ENCODE peak calls at places on chromosomes 11 and 22, in five cellular contexts. T is Peyer's patch, G is heart left ventricle, S is lung, K is thoracic aorta. C is an unnamed sample.
A peak's percentile ranks its signal among the peaks of the same experiment; 100 is the strongest.

GRCh38 chr11:134349802-134350355 is 18.1 kb downstream of the GLB1L2 start:
- DNase-seq in S (no peak), T (no peak), G (no peak), K (no peak), C (no peak)

GRCh38 chr11:122874991-122875390 is 7.6 kb upstream of the JHY start:
- DNase-seq in S (no peak), G (no peak), K (no peak), T (no peak), C (no peak)

GRCh38 chr11:27718346-27718852 is 18.1 kb upstream of the BDNF start:
- DNase-seq in T (no peak), G (no peak), S (no peak), K (no peak), C (no peak)

GRCh38 chr22:39960791-39961746 is 872 bp downstream of the TMA7B start:
- DNase-seq in K (no peak), G (no peak), S (peak; percentile 42), T (no peak), C (peak; percentile 64)

GRCh38 chr11:131866535-131867400 is 496.4 kb downstream of the NTM start:
- DNase-seq in T (no peak), G (no peak), K (no peak), S (no peak), C (no peak)

GRCh38 chr11:37364246-37364839 is 766.3 kb upstream of the RAG2 start:
- DNase-seq in S (no peak), K (no peak), G (no peak), T (no peak), C (no peak)

GRCh38 chr22:50674606-50675552 is 2.3 kb downstream of the SHANK3 start:
- DNase-seq in G (no peak), T (peak; percentile 74), S (peak; percentile 63), K (no peak), C (peak; percentile 64)

GRCh38 chr22:24758164-24758799 is 16.2 kb downstream of the PIWIL3 start:
- DNase-seq in S (peak; percentile 55), G (peak; percentile 41), K (no peak), T (no peak), C (peak; percentile 58)

GRCh38 chr11:38867338-38867737 is 2269.3 kb upstream of the RAG2 start:
- DNase-seq in S (no peak), G (no peak), T (no peak), K (no peak), C (no peak)

GRCh38 chr11:64298966-64299846 is 952 bp upstream of the CATSPERZ start:
- DNase-seq in S (no peak), T (peak; percentile 71), G (peak; percentile 53), K (no peak), C (no peak)

GRCh38 chr22:39932918-39933649 is 27.1 kb upstream of the TMA7B start:
- DNase-seq in K (no peak), G (no peak), T (no peak), S (no peak), C (peak; percentile 55)

GRCh38 chr11:36619502-36619901 is 21.5 kb upstream of the RAG2 start:
- DNase-seq in G (no peak), S (no peak), T (no peak), K (no peak), C (no peak)

GRCh38 chr11:77151804-77152513 is 23.9 kb downstream of the MYO7A start:
- DNase-seq in T (no peak), G (no peak), S (no peak), K (no peak), C (peak; percentile 22)

GRCh38 chr11:986952-987305 is 49.6 kb downstream of the MUC6 start:
- DNase-seq in S (no peak), K (no peak), T (no peak), G (no peak), C (no peak)

GRCh38 chr11:97460091-97460490 is 1070.3 kb downstream of the JRKL start:
- DNase-seq in G (no peak), K (no peak), T (no peak), S (no peak), C (no peak)

GRCh38 chr22:37167176-37167980 is 17.7 kb upstream of the IL2RB start:
- DNase-seq in S (no peak), T (peak; percentile 48), G (peak; percentile 34), K (no peak), C (no peak)

GRCh38 chr22:46737976-46738641 is at the start of gene CERK:
- DNase-seq in K (no peak), T (peak; percentile 89), G (peak; percentile 90), S (peak; percentile 81), C (peak; percentile 72)

GRCh38 chr11:108414958-108415357 is 52.4 kb downstream of the C11orf65 start:
- DNase-seq in G (no peak), K (no peak), S (no peak), T (no peak), C (no peak)
- H3K27ac ChIP-seq in G (no peak overlapping the region), K (no peak overlapping the region), S (no peak overlapping the region), T (no peak overlapping the region), C (no peak overlapping the region)

DNA sequence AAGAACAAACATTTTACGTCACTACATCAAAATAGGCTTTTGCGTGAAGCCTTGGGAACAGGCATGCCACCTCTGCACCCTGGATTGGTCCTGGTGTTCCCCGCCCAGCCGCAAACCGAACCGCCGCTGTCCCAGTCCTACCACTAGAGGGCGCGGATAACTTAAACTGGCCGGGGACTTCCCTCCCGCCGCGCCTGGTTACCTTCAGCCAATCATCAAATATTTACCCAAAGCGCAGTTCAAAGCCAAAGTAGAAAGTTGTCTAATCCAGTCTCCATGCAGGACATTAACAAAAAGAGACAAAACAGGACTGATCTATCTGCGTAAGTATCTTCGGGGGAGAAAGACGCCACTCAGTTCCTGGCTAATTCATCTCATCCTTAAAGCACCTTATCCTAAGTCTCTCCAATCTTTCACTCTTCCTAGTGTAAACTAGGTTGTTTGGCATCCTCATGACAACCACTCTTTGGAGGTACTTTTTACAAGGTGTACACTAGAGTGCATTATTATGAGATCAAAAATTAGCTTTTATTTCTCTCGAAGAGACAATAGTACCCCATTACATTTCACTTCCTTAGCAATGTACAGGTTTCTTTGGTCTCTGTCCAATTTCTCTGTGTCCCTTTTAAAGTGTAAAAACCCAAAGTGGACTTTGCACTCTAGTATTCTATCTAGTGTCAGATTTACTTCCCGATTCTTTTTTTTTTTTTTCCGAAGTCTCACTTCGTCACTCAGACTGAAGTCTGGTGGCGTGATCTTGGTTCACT is 3.9 kb upstream of the CRY2 start:
- DNase-seq in T (peak; percentile 92), S (peak; percentile 91), G (peak; percentile 87), K (peak; percentile 87), C (peak; percentile 95)
- H3K4me3 ChIP-seq in T (peak overlapping the region; percentile 33), S (no peak overlapping the region), G (no peak overlapping the region), K (peak overlapping the region; percentile 47), C (no peak overlapping the region)

DNA sequence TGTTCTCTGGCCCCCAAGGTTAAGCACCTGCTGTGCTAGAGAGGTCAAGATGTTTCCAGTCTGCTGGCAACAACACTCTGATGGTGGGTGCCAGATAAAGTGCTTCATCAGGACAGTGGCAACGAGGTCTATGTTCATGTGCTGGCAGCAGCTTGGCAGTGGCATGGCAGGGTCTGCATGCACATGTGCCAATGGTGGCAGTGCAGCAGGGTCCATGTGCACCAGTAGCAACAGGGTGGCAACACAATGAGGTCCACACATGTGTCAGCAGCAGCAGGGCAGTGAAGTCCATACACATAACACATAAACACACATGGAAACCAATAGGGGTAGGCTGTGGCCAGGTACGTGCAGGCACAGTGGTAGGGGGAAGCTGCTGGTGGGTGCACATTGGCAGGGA is 48.4 kb upstream of the FAR1 start:
- DNase-seq in G (no peak), S (no peak), T (no peak), K (no peak), C (no peak)
- H3K9me3 ChIP-seq in G (peaks cover 23% of the 10 kb centered on the region), S (peaks cover 5% of the 10 kb centered on the region), T (peaks cover 4% of the 10 kb centered on the region), K (peaks cover 3% of the 10 kb centered on the region), C (no peaks in the 10 kb centered on the region)

DNA sequence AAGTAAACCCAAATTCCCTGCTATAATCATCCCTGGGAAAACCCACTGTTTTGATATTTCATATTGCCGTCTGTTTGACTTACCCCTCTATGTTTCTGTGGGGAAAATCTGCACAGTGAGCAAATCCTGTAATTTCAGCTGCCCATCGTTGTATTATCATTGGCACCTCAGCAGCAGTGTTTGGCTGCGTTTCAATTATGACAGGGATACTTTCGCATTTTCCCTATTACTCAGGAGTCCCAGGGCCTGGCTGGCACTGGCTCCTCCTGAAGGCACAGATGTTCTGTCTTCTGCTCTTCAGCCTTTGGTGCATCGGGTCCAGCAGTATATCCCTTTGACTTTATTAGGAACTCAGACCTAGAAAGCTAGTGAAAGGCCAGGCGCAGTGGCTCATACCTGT is 12.2 kb upstream of the MMP12 start:
- DNase-seq in G (no peak), K (no peak), T (no peak), S (no peak), C (no peak)
- H3K27ac ChIP-seq in G (no peak overlapping the region), K (no peak overlapping the region), T (no peak overlapping the region), S (no peak overlapping the region), C (no peak overlapping the region)

DNA sequence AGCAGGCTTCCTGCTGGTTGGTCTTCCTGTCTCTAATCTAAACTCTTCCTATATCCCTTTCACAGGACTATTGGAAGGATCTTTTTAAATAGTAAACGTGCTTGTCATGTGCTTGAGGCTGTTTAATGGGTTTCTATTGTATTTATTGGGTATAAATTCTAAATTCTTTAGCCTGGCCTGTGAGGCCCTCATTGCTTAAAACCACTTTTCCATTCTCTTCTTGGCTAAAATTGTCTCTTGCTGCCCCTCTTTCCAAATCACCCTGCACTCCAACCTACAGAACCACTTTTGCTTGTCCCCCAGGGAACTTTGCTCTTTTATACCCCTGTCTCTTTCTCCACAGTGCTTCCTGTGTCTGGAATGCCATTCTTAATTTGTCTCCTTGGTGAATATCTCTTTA is 46.4 kb upstream of the MUC15 start:
- DNase-seq in K (no peak), S (no peak), G (no peak), T (no peak), C (no peak)
- H3K4me3 ChIP-seq in K (no peak overlapping the region), S (no peak overlapping the region), G (no peak overlapping the region), T (no peak overlapping the region), C (no peak overlapping the region)

DNA sequence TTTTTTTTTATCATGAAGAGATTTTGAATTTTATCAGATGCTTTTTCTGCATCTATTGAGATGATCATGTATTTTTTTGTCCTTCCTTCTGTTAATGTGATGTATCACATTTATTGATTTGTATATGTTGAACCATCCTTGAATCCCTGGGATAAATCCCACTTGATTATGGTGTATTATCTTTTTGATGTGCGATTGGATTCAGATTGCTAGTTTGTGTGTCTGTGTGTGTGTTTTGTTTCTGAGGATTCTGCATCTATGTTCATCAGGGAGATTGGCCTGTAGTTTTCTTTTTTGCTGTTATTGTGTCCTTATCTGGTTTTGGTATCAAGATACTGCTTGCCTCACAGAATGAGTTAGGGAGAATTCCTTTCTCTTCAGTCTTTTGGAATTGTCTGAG is 52.6 kb downstream of the KCNQ1OT1 start:
- DNase-seq in S (no peak), G (no peak), K (no peak), T (no peak), C (no peak)
- H3K9me3 ChIP-seq in S (peaks cover 26% of the 10 kb centered on the region), G (peaks cover 94% of the 10 kb centered on the region), K (peaks cover 82% of the 10 kb centered on the region), T (peaks cover 10% of the 10 kb centered on the region), C (peaks cover 1% of the 10 kb centered on the region)

DNA sequence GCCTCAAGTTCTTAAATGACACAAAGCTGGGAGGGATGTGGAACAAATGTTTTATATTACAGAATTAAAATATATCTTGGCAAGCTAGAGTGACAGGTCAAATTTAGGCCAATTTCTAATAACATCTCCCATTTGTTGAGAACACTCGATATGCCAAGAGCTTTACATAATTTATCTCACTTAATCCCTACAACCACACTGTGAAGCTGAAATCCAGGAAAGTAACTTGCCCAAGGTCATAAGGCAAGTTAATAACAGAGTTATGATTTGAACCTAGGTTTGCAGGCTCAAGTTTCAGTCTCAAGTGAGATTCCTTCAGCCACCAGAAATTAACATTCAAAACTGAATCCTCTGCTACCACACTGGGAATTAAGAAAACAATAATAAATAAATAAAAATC is 38.3 kb downstream of the RAB30 start:
- DNase-seq in G (no peak), T (no peak), K (no peak), S (no peak), C (no peak)
- H3K27ac ChIP-seq in G (peak overlapping the region; percentile 65), T (peak overlapping the region; percentile 89), K (peak overlapping the region; percentile 78), S (peak overlapping the region; percentile 66), C (no peak overlapping the region)